ENCODE peak calls at places on chromosomes 2 and 18, in seven cellular contexts. O, R, N, X, A, I and F are unnamed samples.

GRCh38 chr2:10935953-10936942 is 24.5 kb downstream of the KCNF1 start:
- DNase-seq in I (peak), R (no peak), A (peak), X (peak), O (no peak), N (no peak), F (no peak)

GRCh38 chr2:237742191-237742590 is 56.4 kb upstream of the RBM44 start:
- DNase-seq in O (no peak), A (no peak), I (no peak), X (no peak), N (no peak), R (no peak), F (no peak)

GRCh38 chr2:101307503-101307902 is 998 bp downstream of the RNF149 start:
- DNase-seq in R (no peak), A (peak), O (no peak), I (no peak), X (no peak), N (no peak), F (no peak)

GRCh38 chr2:12006841-12007240 is 260.4 kb downstream of the LPIN1 start:
- DNase-seq in A (peak), O (no peak), R (no peak), I (peak), X (peak), N (no peak), F (no peak)

GRCh38 chr2:206154197-206154596 is 5.0 kb downstream of the NDUFS1 start:
- DNase-seq in I (peak), X (no peak), R (no peak), A (peak), N (no peak), O (no peak), F (no peak)

GRCh38 chr2:146527166-146527565 is 1317.7 kb upstream of the ACVR2A start:
- DNase-seq in I (no peak), X (no peak), A (no peak), O (no peak), R (no peak), N (no peak), F (no peak)

GRCh38 chr2:109447251-109447661 is 166.5 kb downstream of the SEPTIN10 start:
- DNase-seq in N (peak), A (peak), O (no peak), I (peak), R (no peak), X (no peak), F (no peak)

GRCh38 chr2:30653847-30654246 is 153.4 kb downstream of the CAPN13 start:
- DNase-seq in X (no peak), N (peak), O (no peak), A (peak), R (no peak), I (no peak), F (no peak)

GRCh38 chr2:55242617-55243016 is 10.1 kb downstream of the RPS27A start:
- DNase-seq in A (no peak), N (no peak), R (no peak), I (no peak), O (no peak), X (no peak), F (no peak)

GRCh38 chr2:200338692-200339091 is 32.2 kb downstream of the SPATS2L start:
- DNase-seq in I (no peak), A (no peak), O (no peak), N (no peak), R (no peak), X (no peak), F (no peak)

GRCh38 chr2:227802882-227803281 is 10.8 kb upstream of the CCL20 start:
- DNase-seq in N (no peak), I (no peak), X (no peak), O (no peak), A (no peak), R (no peak), F (no peak)

GRCh38 chr2:64799592-64800252 is 146.0 kb upstream of the SERTAD2 start:
- DNase-seq in N (no peak), I (no peak), R (no peak), X (no peak), O (no peak), A (no peak), F (no peak)

GRCh38 chr18:73023975-73024374 is 156.2 kb upstream of the NETO1 start:
- DNase-seq in I (no peak), X (no peak), N (no peak), R (no peak), O (no peak), A (no peak), F (no peak)

GRCh38 chr2:230913812-230914211 is 11.2 kb downstream of the GPR55 start:
- DNase-seq in X (no peak), O (no peak), R (no peak), N (peak), I (no peak), A (no peak), F (no peak)
- TF ChIP-seq CTCF in X (no peak), O (no peak), R (no peak), N (no peak), I (no peak), A (no peak), F (no peak)

DNA sequence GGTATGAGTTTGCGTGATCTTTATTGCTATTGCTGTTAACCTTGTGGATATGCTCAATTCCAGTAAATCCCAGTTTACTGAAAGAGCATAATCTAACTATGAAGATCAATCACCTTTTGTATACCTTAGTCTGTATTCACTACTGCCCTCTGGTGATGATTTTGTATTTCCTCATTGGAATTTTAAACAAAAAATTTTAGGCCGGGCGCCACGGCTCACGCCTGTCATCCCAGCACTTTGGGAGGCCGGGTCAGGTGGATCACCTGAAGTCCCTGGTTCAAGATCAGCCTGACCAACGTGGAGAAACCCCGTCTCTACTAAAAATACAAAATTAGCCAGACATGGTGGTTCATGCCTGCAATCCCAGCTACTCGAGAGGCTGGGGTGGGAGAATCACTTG is 5.1 kb downstream of the COMMD1 start:
- DNase-seq in R (no peak), A (no peak), O (no peak), I (no peak), X (no peak), N (no peak), F (no peak)
- TF ChIP-seq CTCF in R (no peak), A (peak), O (no peak), I (peak), X (peak), N (no peak), F (no peak)

DNA sequence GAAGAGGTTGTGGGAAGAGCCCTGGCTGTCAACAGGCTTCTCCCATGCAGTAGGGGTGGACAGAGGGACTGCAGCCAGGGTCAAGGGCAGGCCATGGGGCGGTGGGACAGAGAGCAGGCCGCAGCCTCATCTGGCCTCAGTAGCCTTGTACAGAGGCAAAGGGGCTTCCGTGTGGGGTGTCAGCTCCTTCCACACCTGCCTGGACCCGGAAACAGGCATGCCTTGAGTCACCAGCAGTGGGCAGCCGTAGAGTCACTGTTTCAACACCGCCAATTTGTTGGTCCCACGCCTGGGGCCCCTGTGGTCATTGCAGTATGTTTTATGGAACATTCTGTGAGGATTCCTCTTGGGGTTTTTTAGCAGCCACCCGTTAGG is 173.0 kb downstream of the SMAD7 start:
- DNase-seq in A (peak), N (no peak), I (peak), O (no peak), X (no peak), R (no peak), F (peak)
- TF ChIP-seq CTCF in A (peak), N (no peak), I (peak), O (no peak), X (no peak), R (no peak), F (no peak)

DNA sequence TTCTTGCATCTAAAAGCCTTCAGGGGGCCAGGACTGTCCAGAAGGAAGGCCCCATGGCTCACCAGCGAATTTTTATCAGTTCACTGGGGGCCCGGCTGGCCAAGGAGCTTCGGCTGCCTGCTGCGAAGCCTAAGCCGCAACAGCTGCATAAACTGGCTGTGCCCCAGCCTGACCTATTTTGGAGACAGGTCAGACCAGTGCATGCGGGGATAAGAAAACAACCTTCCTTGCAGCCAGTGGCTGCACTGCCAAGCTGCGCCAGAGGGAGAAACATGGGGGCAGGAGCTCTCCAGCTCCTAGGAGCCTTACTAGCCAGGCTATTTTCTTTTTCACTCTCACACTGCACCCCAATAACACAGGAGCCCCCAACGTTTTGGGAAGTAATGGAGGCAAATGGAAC is 15.2 kb downstream of the PAX3 start:
- DNase-seq in O (no peak), R (no peak), X (no peak), I (no peak), N (no peak), A (no peak), F (no peak)
- TF ChIP-seq CTCF in O (no peak), R (no peak), X (peak), I (no peak), N (no peak), A (no peak), F (no peak)